ENCODE peak calls at places on chromosome 3, in four cellular contexts. Z is activated CD4-positive, alpha-beta T cell treated with anti-CD3 and anti-CD28 coated beads for 1 hour; K is HTR-8/SVneo; C is T1000. A is an unnamed sample.

GRCh38 chr3:56921573-56922571 is 120.1 kb upstream of the ARHGEF3 start:
- DNase-seq in Z (no peak), K (no peak), C (no peak), A (no peak)

GRCh38 chr3:51734572-51734907 is 27.7 kb downstream of the GRM2 start:
- DNase-seq in Z (no peak), C (no peak), K (no peak), A (no peak)

GRCh38 chr3:173398111-173398479 is 551 bp downstream of the NLGN1 start:
- DNase-seq in K (peak), Z (no peak), C (no peak), A (no peak)

GRCh38 chr3:143122608-143123352 is 3.2 kb downstream of the CHST2 start:
- DNase-seq in C (no peak), Z (no peak), K (no peak), A (no peak)

GRCh38 chr3:55626284-55626675 is 139.2 kb upstream of the WNT5A start:
- DNase-seq in K (no peak), C (no peak), Z (no peak), A (no peak)

GRCh38 chr3:76679510-76679909 is 360.4 kb upstream of the ROBO2 start:
- DNase-seq in Z (no peak), K (no peak), C (no peak), A (no peak)

GRCh38 chr3:13790376-13791219 is 89.3 kb downstream of the WNT7A start:
- DNase-seq in Z (no peak), K (no peak), C (no peak), A (no peak)

GRCh38 chr3:56878046-56878445 is 76.3 kb upstream of the ARHGEF3 start:
- DNase-seq in K (no peak), C (no peak), Z (peak), A (no peak)

GRCh38 chr3:78887029-78887428 is 880.8 kb downstream of the ROBO1 start:
- DNase-seq in C (no peak), K (no peak), Z (no peak), A (no peak)

GRCh38 chr3:139323146-139323545 is 20.7 kb upstream of the MRPS22 start:
- DNase-seq in Z (no peak), C (no peak), K (no peak), A (no peak)

GRCh38 chr3:55481918-55482495 is 5.1 kb downstream of the WNT5A start:
- DNase-seq in Z (no peak), C (no peak), K (no peak), A (no peak)

GRCh38 chr3:29128004-29128403 is 152.9 kb upstream of the RBMS3 start:
- DNase-seq in C (no peak), Z (no peak), K (no peak), A (no peak)

GRCh38 chr3:30694148-30694547 is 87.7 kb downstream of the TGFBR2 start:
- DNase-seq in Z (no peak), C (no peak), K (no peak), A (no peak)

GRCh38 chr3:106332884-106333283 is 464.1 kb upstream of the CBLB start:
- DNase-seq in Z (no peak), K (peak), C (no peak), A (no peak)

GRCh38 chr3:1082024-1082633 is 10.7 kb upstream of the CNTN6 start:
- DNase-seq in C (peak), Z (no peak), K (peak), A (peak)

GRCh38 chr3:46713898-46714552 is 3.6 kb downstream of the PRSS50 start:
- DNase-seq in Z (no peak), C (no peak), K (no peak), A (peak)

GRCh38 chr3:129723558-129724324 is 117.3 kb upstream of the PLXND1 start:
- DNase-seq in K (peak), C (no peak), Z (no peak), A (peak)

GRCh38 chr3:140636452-140637138 is 41.3 kb upstream of the TRIM42 start:
- DNase-seq in K (no peak), Z (no peak), C (no peak), A (no peak)

GRCh38 chr3:172678068-172678467 is 32.8 kb downstream of the NCEH1 start:
- DNase-seq in K (no peak), Z (no peak), C (no peak), A (no peak)

GRCh38 chr3:122497425-122497824 is 17.3 kb downstream of the KPNA1 start:
- DNase-seq in C (no peak), K (peak), Z (no peak), A (no peak)

GRCh38 chr3:38634133-38634532 is 15.4 kb downstream of the SCN5A start:
- DNase-seq in C (no peak), K (peak), Z (no peak), A (no peak)

GRCh38 chr3:15347737-15348110 is 15.3 kb upstream of the SH3BP5 start:
- DNase-seq in C (no peak), K (no peak), Z (no peak), A (no peak)

GRCh38 chr3:187567741-187568140 is 102.5 kb downstream of the SST start:
- DNase-seq in K (peak), Z (no peak), C (no peak), A (no peak)

GRCh38 chr3:32733631-32734229 is 48.7 kb downstream of the CNOT10 start:
- DNase-seq in K (peak), C (no peak), Z (no peak), A (peak)

GRCh38 chr3:173465898-173466678 is 68.5 kb downstream of the NLGN1 start:
- DNase-seq in Z (no peak), C (no peak), K (no peak), A (no peak)

GRCh38 chr3:124676236-124676635 is 54.0 kb upstream of the UMPS start:
- DNase-seq in K (no peak), Z (no peak), C (no peak), A (no peak)

GRCh38 chr3:123180791-123181190 is 21.0 kb upstream of the SEC22A start:
- DNase-seq in C (no peak), Z (no peak), K (no peak), A (no peak)

GRCh38 chr3:140850210-140850955 is 91.3 kb upstream of the SLC25A36 start:
- DNase-seq in C (no peak), K (no peak), Z (no peak), A (no peak)

GRCh38 chr3:11709782-11710181 is 66.1 kb upstream of the VGLL4 start:
- DNase-seq in Z (no peak), K (no peak), C (no peak), A (no peak)